ENCODE peak calls at places on chromosomes 5 and 9, in seven cellular contexts. G is SK-N-SH, W is heart left ventricle, Y is spleen, Z is ovary, A is PC-3, U is neuronal stem cell. S is an unnamed sample. For H3K9me3 and H3K27me3, the result is how much of the 10 kb centered on the place peaks cover.

GRCh38 chr9:92294297-92294676 is 790 bp upstream of the IARS1 start:
- DNase-seq in G (peak), W (no peak), Y (peak), Z (no peak), A (no peak), U (no peak), S (no peak)

GRCh38 chr9:124133752-124134151 is 122.2 kb downstream of the LHX2 start:
- DNase-seq in G (no peak), W (peak), Y (no peak), Z (no peak), A (peak), U (no peak), S (no peak)

GRCh38 chr5:135810188-135810943 is 24.1 kb upstream of the SLC25A48 start:
- DNase-seq in G (no peak), W (no peak), Y (no peak), Z (no peak), A (no peak), U (no peak), S (no peak)

GRCh38 chr5:136446565-136446964 is 81.2 kb upstream of the TRPC7 start:
- DNase-seq in G (no peak), W (no peak), Y (no peak), Z (no peak), A (no peak), U (no peak), S (no peak)

GRCh38 chr5:103402861-103403260 is 144.3 kb downstream of the MACIR start:
- DNase-seq in G (no peak), W (no peak), Y (no peak), Z (no peak), A (peak), U (no peak), S (no peak)

GRCh38 chr9:91933556-91934352 is 16.3 kb downstream of the ROR2 start:
- DNase-seq in G (peak), W (no peak), Y (no peak), Z (no peak), A (no peak), U (no peak), S (no peak)

GRCh38 chr5:143576721-143577484 is 173.4 kb upstream of the NR3C1 start:
- DNase-seq in G (no peak), W (no peak), Y (no peak), Z (no peak), A (peak), U (no peak), S (no peak)

GRCh38 chr9:114016629-114017423 is 61.3 kb downstream of the AMBP start:
- DNase-seq in G (no peak), W (no peak), Y (peak), Z (peak), A (no peak), U (no peak), S (no peak)

GRCh38 chr9:133782157-133783130 is 44.3 kb upstream of the SARDH start:
- DNase-seq in G (peak), W (peak), Y (peak), Z (peak), A (peak), U (peak), S (peak)

GRCh38 chr5:33067291-33067690 is 356.2 kb downstream of the NPR3 start:
- DNase-seq in G (no peak), W (no peak), Y (no peak), Z (no peak), A (no peak), U (no peak), S (no peak)

GRCh38 chr5:172187118-172188032 is 649 bp downstream of the STK10 start:
- DNase-seq in G (peak), W (peak), Y (peak), Z (peak), A (peak), U (peak), S (peak)

GRCh38 chr5:141940695-141941271 is 17.1 kb downstream of the DELE1 start:
- DNase-seq in G (no peak), W (no peak), Y (no peak), Z (no peak), A (no peak), U (no peak), S (no peak)

GRCh38 chr5:156942064-156942463 is 21.0 kb downstream of the TIMD4 start:
- DNase-seq in G (no peak), W (no peak), Y (no peak), Z (no peak), A (no peak), U (no peak), S (no peak)

GRCh38 chr5:36403601-36404311 is 102.1 kb upstream of the RANBP3L start:
- DNase-seq in G (no peak), W (no peak), Y (no peak), Z (peak), A (no peak), U (no peak), S (no peak)

GRCh38 chr5:395921-396714 is 46.9 kb upstream of the EXOC3 start:
- DNase-seq in G (peak), W (peak), Y (peak), Z (no peak), A (no peak), U (no peak), S (no peak)

GRCh38 chr5:132299901-132300300 is 5.7 kb downstream of the SLC22A4 start:
- DNase-seq in G (no peak), W (no peak), Y (no peak), Z (no peak), A (peak), U (no peak), S (no peak)

GRCh38 chr5:98308960-98309359 is 464.5 kb upstream of the RGMB start:
- DNase-seq in G (no peak), W (no peak), Y (no peak), Z (no peak), A (peak), U (no peak), S (no peak)
- H3K4me3 ChIP-seq in G (peak), W (no peak), Y (no peak), Z (no peak), A (peak), U (peak), S (no peak)

DNA sequence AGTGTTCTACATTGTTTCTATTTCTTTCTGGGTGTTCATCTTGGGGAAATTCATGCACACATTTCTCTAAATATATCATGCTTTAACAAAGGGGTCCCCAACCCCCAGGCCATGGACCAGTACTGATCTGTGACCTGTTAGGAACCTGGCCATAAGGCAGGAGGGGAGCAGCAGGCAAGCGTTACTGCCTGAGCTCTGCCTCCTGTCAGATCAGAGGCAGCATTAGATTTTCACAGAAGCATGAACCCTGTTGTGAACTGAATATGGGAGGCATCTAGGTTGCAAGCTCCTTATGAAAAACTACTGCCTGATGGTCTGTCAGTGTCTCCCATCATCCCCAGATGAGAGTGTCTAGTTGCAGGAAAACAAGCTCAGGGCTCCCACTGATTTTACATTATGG is 270.0 kb downstream of the AGTPBP1 start:
- DNase-seq in G (no peak), W (no peak), Y (no peak), Z (no peak), A (no peak), U (no peak), S (no peak)
- H3K9me3 ChIP-seq in G (under half), W (under half), Y (under half), Z (under half), A (under half), U (under half), S (under half)

GRCh38 chr5:1412163-1412562 is 33.1 kb downstream of the SLC6A3 start:
- DNase-seq in G (no peak), W (peak), Y (peak), Z (no peak), A (no peak), U (no peak), S (no peak)

GRCh38 chr5:1411099-1411498 is 34.1 kb downstream of the SLC6A3 start:
- DNase-seq in G (no peak), W (peak), Y (peak), Z (no peak), A (no peak), U (no peak), S (no peak)

GRCh38 chr5:1410156-1411014 is 34.9 kb downstream of the SLC6A3 start:
- DNase-seq in G (no peak), W (peak), Y (peak), Z (no peak), A (no peak), U (no peak), S (no peak)

GRCh38 chr5:1406681-1407640 is 38.3 kb downstream of the SLC6A3 start:
- DNase-seq in G (no peak), W (peak), Y (peak), Z (no peak), A (no peak), U (no peak), S (no peak)

GRCh38 chr5:1409386-1410110 is 35.7 kb downstream of the SLC6A3 start:
- DNase-seq in G (no peak), W (peak), Y (peak), Z (no peak), A (peak), U (peak), S (peak)
- H3K27me3 ChIP-seq in G (under half), W (under half), Y (under half), Z (under half), A (under half), U (under half), S (under half)

GRCh38 chr9:20646656-20647055 is 24.4 kb upstream of the MLLT3 start:
- DNase-seq in G (no peak), W (no peak), Y (no peak), Z (no peak), A (no peak), U (no peak), S (no peak)

GRCh38 chr9:20651926-20652325 is 29.6 kb upstream of the MLLT3 start:
- DNase-seq in G (no peak), W (no peak), Y (no peak), Z (no peak), A (no peak), U (no peak), S (no peak)

GRCh38 chr9:20650750-20651299 is 28.5 kb upstream of the MLLT3 start:
- DNase-seq in G (no peak), W (no peak), Y (no peak), Z (no peak), A (peak), U (no peak), S (no peak)

GRCh38 chr9:20649381-20649780 is 27.1 kb upstream of the MLLT3 start:
- DNase-seq in G (no peak), W (no peak), Y (no peak), Z (no peak), A (peak), U (no peak), S (no peak)

GRCh38 chr9:20650313-20650712 is 28.0 kb upstream of the MLLT3 start:
- DNase-seq in G (no peak), W (no peak), Y (no peak), Z (no peak), A (no peak), U (no peak), S (no peak)
- H3K4me3 ChIP-seq in G (no peak), W (no peak), Y (no peak), Z (no peak), A (no peak), U (no peak), S (no peak)

DNA sequence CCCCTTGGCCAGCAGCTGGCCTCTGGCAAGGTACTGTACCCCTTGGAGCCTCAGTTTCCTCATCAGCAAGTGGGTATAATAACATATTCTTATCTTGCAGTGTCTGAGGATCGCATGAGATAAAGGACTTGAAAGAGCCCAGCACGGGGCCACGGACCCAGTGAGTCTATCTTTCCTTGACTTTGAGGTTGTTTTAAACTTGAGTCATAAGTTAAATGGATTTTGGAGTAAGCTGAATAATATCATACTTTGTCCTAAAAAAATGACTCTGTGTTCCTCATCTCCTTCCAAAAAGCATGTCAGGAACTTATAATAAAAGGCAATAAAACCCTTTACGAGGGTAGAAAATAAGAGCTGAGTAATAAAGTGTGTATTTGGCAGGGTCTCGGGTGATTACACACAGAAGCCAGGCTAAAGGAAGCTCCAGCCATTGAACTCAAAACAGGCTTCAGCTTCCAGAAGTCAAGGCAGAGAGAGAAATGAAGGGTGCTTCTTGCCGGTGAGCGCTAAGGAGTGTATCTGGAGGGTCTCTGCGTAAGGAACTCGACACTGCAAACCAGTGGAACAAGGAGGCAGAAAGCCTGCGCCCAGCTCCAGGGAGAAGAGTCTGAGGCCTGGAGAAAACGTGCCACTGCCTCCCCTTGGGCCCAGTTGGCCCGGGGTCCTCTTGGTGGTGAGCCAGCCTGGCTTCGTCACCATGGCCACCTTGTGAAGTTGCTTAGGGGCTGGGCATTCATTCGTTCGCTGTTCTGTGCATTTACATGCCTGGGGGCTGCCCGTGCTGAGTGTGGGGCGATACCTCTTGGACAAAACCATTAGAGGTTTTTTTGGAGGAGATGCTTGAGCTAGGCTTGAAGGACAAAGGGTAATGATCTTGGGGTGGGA is 72.4 kb upstream of the PHYKPL start:
- DNase-seq in G (no peak), W (no peak), Y (peak), Z (no peak), A (peak), U (no peak), S (no peak)
- H3K9me3 ChIP-seq in G (under half), W (under half), Y (under half), Z (under half), A (under half), U (under half), S (under half)

GRCh38 chr9:107523539-107523938 is 34.0 kb upstream of the KLF4 start:
- DNase-seq in G (no peak), W (no peak), Y (no peak), Z (no peak), A (no peak), U (no peak), S (no peak)
- H3K27me3 ChIP-seq in G (under half), W (under half), Y (under half), Z (under half), A (under half), U (under half), S (under half)